ENCODE peak calls at places on chromosomes 1 and 21, in six cellular contexts. W is SK-N-SH, T is tibial nerve, L is upper lobe of left lung, Z is ovary, R is A549. X is an unnamed sample.

GRCh38 chr1:204146965-204147364 is 4.9 kb downstream of the ETNK2 start:
- DNase-seq in W (no peak), T (no peak), L (no peak), Z (no peak), R (no peak), X (no peak)

GRCh38 chr1:236870721-236871120 is 75.6 kb downstream of the MTR start:
- DNase-seq in W (no peak), T (no peak), L (peak), Z (no peak), R (no peak), X (no peak)

GRCh38 chr1:14926818-14927555 is 226.6 kb upstream of the TMEM51 start:
- DNase-seq in W (no peak), T (no peak), L (no peak), Z (no peak), R (no peak), X (no peak)

GRCh38 chr1:198713081-198713480 is 74.2 kb downstream of the PTPRC start:
- DNase-seq in W (no peak), T (no peak), L (no peak), Z (no peak), R (no peak), X (no peak)

GRCh38 chr1:51534447-51534846 is 15.4 kb upstream of the EPS15 start:
- DNase-seq in W (no peak), T (no peak), L (no peak), Z (no peak), R (no peak), X (no peak)

GRCh38 chr1:41358152-41358937 is 2.9 kb upstream of the FOXO6 start:
- DNase-seq in W (no peak), T (no peak), L (peak), Z (no peak), R (no peak), X (no peak)

GRCh38 chr1:47875831-47876586 is 121.2 kb downstream of the TRABD2B start:
- DNase-seq in W (no peak), T (no peak), L (peak), Z (no peak), R (no peak), X (no peak)

GRCh38 chr1:247639381-247639981 is 34.1 kb downstream of the OR2G3 start:
- DNase-seq in W (peak), T (peak), L (peak), Z (peak), R (no peak), X (peak)

GRCh38 chr1:58812926-58813325 is 29.1 kb upstream of the JUN start:
- DNase-seq in W (no peak), T (no peak), L (no peak), Z (no peak), R (no peak), X (no peak)

GRCh38 chr1:212260557-212261342 is 24.5 kb upstream of the PPP2R5A start:
- DNase-seq in W (no peak), T (no peak), L (no peak), Z (no peak), R (no peak), X (no peak)

GRCh38 chr1:99728494-99729235 is 37.8 kb downstream of the FRRS1 start:
- DNase-seq in W (peak), T (no peak), L (no peak), Z (no peak), R (peak), X (no peak)

GRCh38 chr1:205936846-205937707 is 6.2 kb downstream of the SLC26A9 start:
- DNase-seq in W (no peak), T (no peak), L (no peak), Z (no peak), R (peak), X (no peak)

GRCh38 chr1:151062738-151063371 is 2.7 kb downstream of the MLLT11 start:
- DNase-seq in W (peak), T (no peak), L (no peak), Z (no peak), R (peak), X (no peak)

GRCh38 chr1:172638885-172639831 is 19.7 kb upstream of the FASLG start:
- DNase-seq in W (peak), T (no peak), L (no peak), Z (no peak), R (peak), X (no peak)

GRCh38 chr1:96710708-96711477 is 10.7 kb upstream of the PTBP2 start:
- DNase-seq in W (no peak), T (no peak), L (no peak), Z (no peak), R (no peak), X (no peak)

GRCh38 chr1:238953448-238953847 is 432.9 kb upstream of the CHRM3 start:
- DNase-seq in W (no peak), T (no peak), L (no peak), Z (no peak), R (no peak), X (no peak)

GRCh38 chr1:89739013-89739843 is 81.6 kb upstream of the LRRC8D start:
- DNase-seq in W (no peak), T (no peak), L (no peak), Z (no peak), R (no peak), X (no peak)

GRCh38 chr1:20983297-20983889 is 193.3 kb downstream of the EIF4G3 start:
- DNase-seq in W (no peak), T (no peak), L (no peak), Z (no peak), R (no peak), X (no peak)

GRCh38 chr1:156858555-156858956 is 361 bp downstream of the INSRR start:
- DNase-seq in W (peak), T (no peak), L (no peak), Z (no peak), R (no peak), X (no peak)

GRCh38 chr1:76082084-76082483 is 7.5 kb downstream of the ST6GALNAC3 start:
- DNase-seq in W (no peak), T (no peak), L (no peak), Z (no peak), R (no peak), X (no peak)

GRCh38 chr1:36369061-36369470 is 16.7 kb downstream of the STK40 start:
- DNase-seq in W (peak), T (peak), L (peak), Z (peak), R (peak), X (peak)

GRCh38 chr21:28226563-28226962 is 766.1 kb downstream of the LTN1 start:
- DNase-seq in W (no peak), T (no peak), L (no peak), Z (no peak), R (no peak), X (no peak)

GRCh38 chr1:8663090-8663802 is 154.2 kb downstream of the RERE start:
- DNase-seq in W (no peak), T (no peak), L (no peak), Z (no peak), R (no peak), X (no peak)

GRCh38 chr1:227562923-227563318 is 435 bp upstream of the ZNF678 start:
- DNase-seq in W (peak), T (no peak), L (no peak), Z (no peak), R (no peak), X (no peak)
- H3K27ac ChIP-seq in W (no peak), T (no peak), L (no peak), Z (no peak), R (peak), X (peak)

DNA sequence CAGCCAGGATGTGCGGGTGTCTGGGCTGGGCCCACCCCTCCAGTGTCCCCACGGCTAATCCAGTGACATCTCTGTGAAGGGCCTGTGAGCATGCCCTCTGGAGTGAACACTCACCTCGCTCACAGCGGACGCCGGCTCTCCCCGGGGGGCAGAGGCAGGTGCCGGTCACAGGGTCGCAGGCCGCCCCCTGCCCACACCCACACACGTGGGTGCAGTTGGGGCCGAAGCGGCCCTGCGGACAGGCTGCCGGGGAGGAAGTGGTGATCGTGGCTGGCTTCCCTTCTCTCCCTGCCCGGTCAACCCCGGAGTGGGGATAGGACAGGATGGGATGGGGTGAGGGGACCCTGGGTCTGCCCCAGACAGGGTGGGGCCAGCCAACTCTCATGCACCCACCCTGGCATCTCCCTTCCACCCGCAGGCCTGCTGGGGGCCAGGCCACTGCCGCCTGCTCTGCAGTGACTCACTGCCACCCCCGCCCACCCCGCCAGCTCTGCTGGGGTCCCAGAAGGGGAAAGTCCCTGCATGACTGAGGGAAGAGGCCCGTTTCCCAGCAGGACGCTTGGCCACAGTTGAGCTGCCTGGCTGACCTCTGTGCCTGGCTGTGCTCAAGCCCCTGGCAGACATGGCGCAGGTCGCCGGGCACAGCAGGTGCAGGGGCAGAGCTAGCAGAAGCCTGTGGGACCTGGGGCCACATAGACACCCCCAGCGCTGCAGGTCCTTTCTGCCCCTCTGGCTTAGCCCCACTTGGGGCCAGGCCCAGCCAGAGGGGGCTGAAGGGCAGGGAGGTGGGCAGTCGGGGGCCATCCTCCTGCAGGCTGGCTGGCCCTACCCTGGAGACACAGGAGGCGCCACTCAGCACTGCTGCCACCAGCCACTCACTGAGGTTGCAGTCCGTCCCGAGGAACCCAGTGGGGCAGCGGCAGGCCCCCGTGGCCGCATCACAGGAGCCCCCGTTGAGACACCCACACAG is 41.6 kb downstream of the ARHGEF16 start:
- DNase-seq in W (no peak), T (no peak), L (no peak), Z (no peak), R (no peak), X (no peak)
- TF ChIP-seq EP300 in W (no peak), T (no peak), L (no peak), Z (no peak), R (no peak), X (no peak)

GRCh38 chr1:110634455-110635281 is 28.5 kb upstream of the KCNA2 start:
- DNase-seq in W (no peak), T (peak), L (peak), Z (peak), R (peak), X (peak)

GRCh38 chr1:110637475-110637874 is 31.3 kb upstream of the KCNA2 start:
- DNase-seq in W (no peak), T (no peak), L (no peak), Z (no peak), R (no peak), X (no peak)

GRCh38 chr1:110638062-110638461 is 31.9 kb upstream of the KCNA2 start:
- DNase-seq in W (no peak), T (no peak), L (no peak), Z (no peak), R (no peak), X (no peak)

GRCh38 chr1:110635434-110635833 is 29.3 kb upstream of the KCNA2 start:
- DNase-seq in W (no peak), T (no peak), L (no peak), Z (no peak), R (no peak), X (no peak)

GRCh38 chr1:110636149-110636935 is 30.2 kb upstream of the KCNA2 start:
- DNase-seq in W (no peak), T (no peak), L (no peak), Z (no peak), R (no peak), X (peak)
- H3K27ac ChIP-seq in W (no peak), T (peak), L (no peak), Z (no peak), R (no peak), X (peak)

DNA sequence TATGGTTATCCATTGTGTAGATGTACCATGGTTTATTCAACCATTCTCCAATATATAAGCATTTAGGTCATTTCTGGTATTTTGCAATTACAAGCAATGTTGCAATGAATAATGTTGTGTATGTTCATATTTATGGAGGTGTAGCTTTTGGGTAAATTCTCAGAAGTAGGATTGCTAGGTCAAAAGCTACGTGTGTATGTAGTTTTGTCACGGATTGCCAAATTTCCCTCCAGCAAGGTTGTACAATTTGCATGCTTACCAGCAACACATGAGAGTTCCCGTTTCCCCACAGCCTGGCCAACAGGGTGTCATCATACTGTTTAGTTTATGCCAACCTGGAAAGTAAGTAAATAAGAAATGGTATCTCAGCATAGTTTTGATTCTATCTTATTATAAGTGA is 36.3 kb downstream of the IGSF5 start:
- DNase-seq in W (no peak), T (no peak), L (no peak), Z (no peak), R (no peak), X (no peak)
- TF ChIP-seq EP300 in W (no peak), T (no peak), L (no peak), Z (no peak), R (no peak), X (no peak)

DNA sequence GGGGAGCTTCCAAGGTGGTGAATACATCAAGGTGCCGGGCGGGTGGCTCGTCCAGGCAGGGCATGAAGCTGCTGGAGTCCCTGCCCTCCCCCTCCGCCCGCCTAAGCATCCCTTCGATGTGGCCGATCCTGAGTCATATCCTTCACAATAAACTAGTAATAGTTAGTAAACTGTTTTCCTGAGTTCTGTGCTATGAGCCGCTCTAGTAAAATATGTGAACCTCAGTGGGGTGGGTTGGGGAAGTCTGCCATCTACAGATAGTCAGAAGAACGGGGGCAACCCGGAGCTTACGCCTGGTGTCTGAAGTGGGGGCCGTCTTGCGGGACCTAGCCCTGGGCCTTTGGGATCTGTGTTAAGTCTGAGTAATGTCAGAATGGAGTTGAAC is 21.6 kb downstream of the C2CD2 start:
- DNase-seq in W (no peak), T (no peak), L (no peak), Z (peak), R (no peak), X (no peak)
- H3K27ac ChIP-seq in W (peak), T (peak), L (peak), Z (peak), R (peak), X (no peak)

GRCh38 chr1:181105134-181106021 is 16.9 kb downstream of the IER5 start:
- DNase-seq in W (peak), T (peak), L (peak), Z (peak), R (peak), X (peak)
- TF ChIP-seq EP300 in W (peak), T (no peak), L (no peak), Z (no peak), R (no peak), X (no peak)

DNA sequence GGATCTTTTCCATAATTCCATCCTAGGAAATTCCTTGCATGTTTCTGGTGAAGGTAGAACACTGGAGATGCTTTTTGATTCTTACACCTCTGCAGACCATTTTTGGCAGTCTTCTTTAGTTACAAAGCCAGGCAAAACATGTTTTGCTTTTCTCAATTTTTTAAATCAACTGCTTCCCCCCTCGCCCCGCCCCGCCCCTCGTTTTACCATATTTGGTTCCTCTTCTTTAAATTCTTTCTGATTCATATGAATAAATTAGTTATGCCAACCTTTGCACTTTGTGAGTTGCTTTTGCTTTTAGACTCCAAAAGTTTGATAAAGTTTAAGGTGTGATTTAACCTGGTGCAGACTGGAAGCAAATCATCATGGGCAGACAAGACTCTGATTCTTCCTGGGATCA is 78.8 kb upstream of the AK4 start:
- DNase-seq in W (no peak), T (no peak), L (no peak), Z (no peak), R (no peak), X (no peak)
- H3K27ac ChIP-seq in W (no peak), T (peak), L (peak), Z (peak), R (no peak), X (peak)

DNA sequence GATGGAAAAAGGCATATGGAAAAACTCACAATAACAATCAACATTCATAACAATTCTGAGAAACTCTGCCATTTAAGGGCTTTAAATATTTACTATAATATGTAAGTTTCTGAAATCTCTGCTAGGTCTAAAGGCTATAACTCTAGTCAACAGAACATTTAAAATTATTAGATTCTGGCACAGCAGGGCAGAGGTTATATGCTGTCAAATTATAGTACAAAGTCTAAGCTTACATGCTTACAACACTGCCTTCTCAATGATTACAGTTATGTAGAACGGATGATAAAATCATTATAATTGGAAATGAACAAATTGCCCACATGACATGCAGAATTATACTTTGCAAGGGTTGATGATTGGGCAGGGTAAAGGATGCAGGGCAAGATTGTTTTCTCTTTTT is 97.7 kb downstream of the PIGK start:
- DNase-seq in W (no peak), T (no peak), L (no peak), Z (no peak), R (no peak), X (no peak)
- TF ChIP-seq EP300 in W (no peak), T (no peak), L (no peak), Z (no peak), R (no peak), X (no peak)

DNA sequence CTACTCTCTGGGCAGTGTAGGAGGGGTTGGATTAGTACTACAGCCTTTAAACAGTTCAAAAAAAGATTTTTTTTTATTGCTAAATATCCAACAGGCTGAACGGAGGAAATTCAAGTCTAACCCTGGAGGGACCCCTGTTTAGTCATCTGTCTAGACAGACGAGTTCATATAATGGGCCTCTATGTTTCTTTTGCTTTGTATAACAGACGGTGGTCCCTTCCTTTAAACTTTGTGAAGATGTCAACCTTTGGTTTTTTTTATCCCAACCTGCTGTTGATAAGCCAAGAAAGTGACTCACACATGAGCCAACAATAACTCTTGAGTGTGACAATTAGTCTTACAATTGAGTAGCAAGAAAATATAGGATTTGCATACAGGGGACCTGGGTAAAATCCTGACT is 29.8 kb downstream of the TGFB2 start:
- DNase-seq in W (no peak), T (no peak), L (no peak), Z (no peak), R (no peak), X (no peak)
- H3K27ac ChIP-seq in W (peak), T (no peak), L (no peak), Z (no peak), R (peak), X (no peak)

DNA sequence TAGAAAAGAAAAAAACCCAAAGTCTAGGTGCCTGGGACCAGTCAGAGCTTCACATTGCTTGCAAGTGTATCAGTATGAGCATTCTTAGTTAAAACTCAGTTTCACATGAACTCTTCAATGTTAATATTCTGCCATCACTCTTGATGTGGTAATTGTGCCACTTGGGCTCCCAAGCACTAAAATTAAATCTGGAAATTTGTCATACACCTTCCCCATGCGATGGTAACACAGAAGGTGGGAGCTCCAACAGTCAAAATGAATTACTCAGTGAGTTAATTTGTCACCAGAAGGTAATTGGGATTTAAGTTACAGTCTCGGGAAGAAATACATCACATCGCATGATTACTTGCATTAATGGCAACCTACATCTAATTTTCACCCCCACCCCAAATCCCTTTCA is 376.5 kb upstream of the DAB1 start:
- DNase-seq in W (no peak), T (no peak), L (no peak), Z (no peak), R (no peak), X (no peak)
- TF ChIP-seq EP300 in W (no peak), T (no peak), L (no peak), Z (no peak), R (no peak), X (no peak)

X was measured in transverse colon.